ENCODE peak calls at places on chromosomes 5 and 9, in six cellular contexts. H, K, O, T, M and Z are unnamed samples.

GRCh38 chr9:130341839-130342713 is 76.5 kb downstream of the HMCN2 start:
- DNase-seq in H (no peak), K (no peak), O (no peak), T (no peak), M (no peak), Z (no peak)

GRCh38 chr5:128736567-128736966 is 198.5 kb upstream of the FBN2 start:
- DNase-seq in H (no peak), K (peak), O (no peak), T (no peak), M (no peak), Z (no peak)

GRCh38 chr9:12368569-12368968 is 324.6 kb upstream of the TYRP1 start:
- DNase-seq in H (no peak), K (no peak), O (no peak), T (no peak), M (no peak), Z (no peak)

GRCh38 chr9:129141066-129142041 is 30.1 kb downstream of the PTPA start:
- DNase-seq in H (no peak), K (peak), O (no peak), T (no peak), M (peak), Z (no peak)

GRCh38 chr5:138948391-138949222 is 73.5 kb upstream of the LRRTM2 start:
- DNase-seq in H (no peak), K (no peak), O (no peak), T (no peak), M (no peak), Z (no peak)

GRCh38 chr9:94108584-94108983 is 24.3 kb downstream of the PTPDC1 start:
- DNase-seq in H (no peak), K (no peak), O (no peak), T (no peak), M (peak), Z (no peak)

GRCh38 chr9:101119206-101119819 is 90.8 kb downstream of the PLPPR1 start:
- DNase-seq in H (no peak), K (peak), O (peak), T (peak), M (peak), Z (peak)

GRCh38 chr5:167233507-167233906 is 1057.9 kb upstream of the WWC1 start:
- DNase-seq in H (no peak), K (no peak), O (no peak), T (no peak), M (no peak), Z (no peak)

GRCh38 chr5:172870261-172870806 is 36.3 kb downstream of the ERGIC1 start:
- DNase-seq in H (no peak), K (no peak), O (no peak), T (no peak), M (peak), Z (no peak)